ENCODE peak calls at places on chromosomes 7 and 10, in ten cellular contexts. F is NCI-H1417; D is M059J; L is NCI-H774; I is neuronal stem cell; Z is activated naive CD4-positive, alpha-beta T cell; W is psoas muscle; T is activated CD4-positive, alpha-beta T cell treated with anti-CD3 and anti-CD28 coated beads, Interleukin-2, amount 50 U/mL, for 1 hour; Y is epithelial cell of esophagus; G is activated T-helper 2 cell treated with anti-CD3 and anti-CD28 coated beads, Interferon-gamma antibody, Interleukin-2, Interleukin-4, amounts not matched to agents 10 μg/mL and 5 μg/mL and 100 μg/mL, durations not matched to agents 14 hours and 24 hours and 36 hours. B is an unnamed sample.

GRCh38 chr7:50782376-50783208 is at the start of gene GRB10:
- DNase-seq in Z (no peak), T (no peak), L (peak; percentile 38), G (no peak), D (no peak), W (peak; percentile 55), I (peak; percentile 62), Y (no peak), F (peak; percentile 89), B (no peak)

GRCh38 chr10:124742418-124743187 is 1.6 kb downstream of the FAM53B start:
- DNase-seq in I (no peak), W (peak; percentile 24), Z (no peak), D (no peak), T (no peak), F (peak; percentile 63), L (no peak), G (no peak), Y (no peak), B (no peak)

GRCh38 chr10:108346066-108346465 is 1181.6 kb upstream of the SORCS1 start:
- DNase-seq in G (no peak), D (no peak), Y (no peak), Z (no peak), W (no peak), L (no peak), F (no peak), I (no peak), T (no peak), B (no peak)

GRCh38 chr7:152081088-152081487 is 55.6 kb downstream of the GALNT11 start:
- DNase-seq in W (no peak), T (no peak), G (no peak), Z (no peak), I (no peak), L (no peak), Y (peak; percentile 64), D (peak; percentile 72), F (no peak), B (no peak)

GRCh38 chr7:75645570-75645969 is 93.2 kb downstream of the HIP1 start:
- DNase-seq in F (no peak), Y (no peak), Z (no peak), D (no peak), L (no peak), G (no peak), T (no peak), I (no peak), W (no peak), B (no peak)

GRCh38 chr10:3807221-3807927 is 22.4 kb upstream of the KLF6 start:
- DNase-seq in Y (no peak), G (no peak), Z (no peak), D (peak; percentile 26), L (no peak), F (no peak), W (no peak), I (no peak), T (peak; percentile 9), B (no peak)

GRCh38 chr7:100087055-100087750 is 1.6 kb upstream of the COPS6 start:
- DNase-seq in G (no peak), W (no peak), L (no peak), F (no peak), D (peak; percentile 99), T (no peak), I (no peak), Y (peak; percentile 86), Z (no peak), B (no peak)

GRCh38 chr7:137992738-137993394 is 9.0 kb downstream of the CREB3L2 start:
- DNase-seq in Z (no peak), T (no peak), L (peak; percentile 38), W (peak; percentile 77), I (no peak), F (no peak), D (peak; percentile 94), G (no peak), Y (peak; percentile 93), B (no peak)

GRCh38 chr10:48533951-48534720 is 70.7 kb downstream of the ARHGAP22 start:
- DNase-seq in T (no peak), F (no peak), Z (no peak), D (peak; percentile 50), W (no peak), G (no peak), I (no peak), L (no peak), Y (no peak), B (no peak)

B was measured in LNCaP clone FGC.